ENCODE peak calls at places on chromosomes 3 and 15, in four cellular contexts. S is foreskin fibroblast, X is NCI-H748 treated with DMSO at 0.1 percent for 48 hours, Z is SHP77. K is an unnamed sample.

GRCh38 chr3:72311425-72311824 is 526.5 kb upstream of the PROK2 start:
- DNase-seq in S (no peak), X (no peak), Z (no peak), K (no peak)

GRCh38 chr3:172716476-172716875 is 5.6 kb upstream of the NCEH1 start:
- DNase-seq in S (no peak), X (no peak), Z (no peak), K (no peak)

GRCh38 chr15:84878504-84878903 is 6.0 kb upstream of the SLC28A1 start:
- DNase-seq in S (peak), X (peak), Z (peak), K (no peak)

GRCh38 chr15:38002883-38003477 is 68.5 kb downstream of the TMCO5A start:
- DNase-seq in S (peak), X (no peak), Z (peak), K (no peak)

GRCh38 chr3:152466784-152467183 is 198.1 kb downstream of the MBNL1 start:
- DNase-seq in S (peak), X (no peak), Z (no peak), K (peak)

GRCh38 chr3:3699407-3699806 is 99.8 kb upstream of the LRRN1 start:
- DNase-seq in S (no peak), X (no peak), Z (no peak), K (no peak)

GRCh38 chr3:71690222-71690821 is 34.9 kb downstream of the EIF4E3 start:
- DNase-seq in S (peak), X (no peak), Z (no peak), K (no peak)

GRCh38 chr3:66468016-66468735 is 32.6 kb downstream of the LRIG1 start:
- DNase-seq in S (no peak), X (no peak), Z (no peak), K (no peak)

GRCh38 chr15:70121656-70122297 is 24.1 kb upstream of the TLE3 start:
- DNase-seq in S (peak), X (no peak), Z (no peak), K (peak)

GRCh38 chr3:178736300-178736699 is 200.1 kb downstream of the KCNMB2 start:
- DNase-seq in S (no peak), X (no peak), Z (no peak), K (no peak)

GRCh38 chr3:142498397-142499180 is 50.8 kb upstream of the XRN1 start:
- DNase-seq in S (peak), X (no peak), Z (no peak), K (no peak)

GRCh38 chr3:99810403-99810802 is 7.3 kb upstream of the CMSS1 start:
- DNase-seq in S (no peak), X (no peak), Z (no peak), K (no peak)

GRCh38 chr3:119310052-119310451 is 15.9 kb downstream of the ARHGAP31 start:
- DNase-seq in S (peak), X (no peak), Z (no peak), K (no peak)

GRCh38 chr15:65115086-65115485 is at the start of gene UBAP1L:
- DNase-seq in S (no peak), X (no peak), Z (no peak), K (peak)

GRCh38 chr3:183576487-183577107 is 21.1 kb upstream of the KLHL6 start:
- DNase-seq in S (no peak), X (no peak), Z (no peak), K (peak)

GRCh38 chr15:64630403-64631107 is 144.8 kb downstream of the RBPMS2 start:
- DNase-seq in S (no peak), X (no peak), Z (no peak), K (no peak)

GRCh38 chr15:98953000-98953776 is 54.4 kb downstream of the PGPEP1L start:
- DNase-seq in S (no peak), X (no peak), Z (no peak), K (no peak)

GRCh38 chr3:97990624-97991277 is 18.5 kb upstream of the RIOX2 start:
- DNase-seq in S (no peak), X (no peak), Z (no peak), K (no peak)

GRCh38 chr3:5004319-5005152 is 25.3 kb downstream of the BHLHE40 start:
- DNase-seq in S (no peak), X (no peak), Z (no peak), K (no peak)

GRCh38 chr15:90165659-90166489 is 35.3 kb upstream of the SEMA4B start:
- DNase-seq in S (peak), X (peak), Z (peak), K (no peak)

GRCh38 chr15:79399591-79399990 is 32.5 kb upstream of the MINAR1 start:
- DNase-seq in S (no peak), X (no peak), Z (no peak), K (no peak)

GRCh38 chr3:43001094-43001553 is 22.0 kb downstream of the GASK1A start:
- DNase-seq in S (peak), X (no peak), Z (no peak), K (no peak)

GRCh38 chr15:39443659-39444219 is 137.1 kb upstream of the THBS1 start:
- DNase-seq in S (no peak), X (no peak), Z (no peak), K (no peak)

GRCh38 chr3:128632301-128632700 is 18.3 kb downstream of the RPN1 start:
- DNase-seq in S (no peak), X (no peak), Z (no peak), K (no peak)

GRCh38 chr15:92315595-92316211 is 78.0 kb upstream of the ST8SIA2 start:
- DNase-seq in S (no peak), X (no peak), Z (no peak), K (no peak)